ENCODE peak calls at places on chromosomes 12 and 14, in six cellular contexts. R is activated gamma-delta T cell treated with Interleukin-2 at 50 U/mL for 16 hours, Q is HFFc6, A is COR-L47, E is NCI-H1694, Z is endothelial cell. D is an unnamed sample.

GRCh38 chr14:56810341-56810740 is at the start of gene OTX2:
- DNase-seq in R (no peak), Q (no peak), A (no peak), E (no peak), Z (peak), D (no peak)

GRCh38 chr14:98931126-98931525 is 340.9 kb downstream of the BCL11B start:
- DNase-seq in R (no peak), Q (no peak), A (no peak), E (no peak), Z (no peak), D (no peak)

GRCh38 chr14:95314609-95315008 is 5.1 kb downstream of the CLMN start:
- DNase-seq in R (no peak), Q (no peak), A (no peak), E (no peak), Z (no peak), D (no peak)

GRCh38 chr12:124568431-124569374 is 1.3 kb upstream of the NCOR2 start:
- DNase-seq in R (no peak), Q (peak), A (no peak), E (peak), Z (no peak), D (peak)

GRCh38 chr14:81831128-81831815 is 297.6 kb upstream of the SEL1L start:
- DNase-seq in R (no peak), Q (no peak), A (no peak), E (no peak), Z (no peak), D (no peak)

GRCh38 chr14:77273796-77274195 is 2.8 kb upstream of the NGB start:
- DNase-seq in R (no peak), Q (no peak), A (no peak), E (no peak), Z (no peak), D (no peak)

GRCh38 chr14:96201157-96201556 is 3.5 kb upstream of the BDKRB2 start:
- DNase-seq in R (no peak), Q (no peak), A (no peak), E (no peak), Z (no peak), D (no peak)

GRCh38 chr14:64960762-64961276 is 11.3 kb downstream of the RAB15 start:
- DNase-seq in R (no peak), Q (no peak), A (no peak), E (peak), Z (peak), D (no peak)

GRCh38 chr12:106032141-106032925 is 106.4 kb downstream of the NUAK1 start:
- DNase-seq in R (no peak), Q (no peak), A (no peak), E (no peak), Z (no peak), D (no peak)

GRCh38 chr12:107610030-107610859 is 75.4 kb upstream of the PWP1 start:
- DNase-seq in R (no peak), Q (no peak), A (peak), E (peak), Z (peak), D (peak)